ENCODE peak calls at places on chromosome 14, in five cellular contexts. One of them, this sample, is unnamed.

GRCh38 chr14:77980475-77981321 is 180.8 kb downstream of the ADCK1 start:
- DNase-seq in sigmoid colon: no peak
- DNase-seq in GM12878: no peak
- DNase-seq in esophagus muscularis mucosa: peak; percentile 66
- DNase-seq in A549: no peak
- DNase-seq in this sample: peak; percentile 9

GRCh38 chr14:63840981-63841380 is 11.8 kb upstream of the SYNE2 start:
- DNase-seq in esophagus muscularis mucosa: no peak
- DNase-seq in A549: no peak
- DNase-seq in GM12878: no peak
- DNase-seq in sigmoid colon: no peak
- DNase-seq in this sample: peak; percentile 10

GRCh38 chr14:76769636-76770292 is 8.5 kb downstream of the VASH1 start:
- DNase-seq in GM12878: no peak
- DNase-seq in sigmoid colon: peak; percentile 57
- DNase-seq in esophagus muscularis mucosa: no peak
- DNase-seq in A549: no peak
- DNase-seq in this sample: no peak

GRCh38 chr14:89293349-89293916 is 123.6 kb downstream of the FOXN3 start:
- DNase-seq in A549: no peak
- DNase-seq in sigmoid colon: no peak
- DNase-seq in GM12878: no peak
- DNase-seq in esophagus muscularis mucosa: no peak
- DNase-seq in this sample: no peak

GRCh38 chr14:80100681-80101080 is 110.6 kb downstream of the DIO2 start:
- DNase-seq in esophagus muscularis mucosa: no peak
- DNase-seq in sigmoid colon: no peak
- DNase-seq in GM12878: no peak
- DNase-seq in A549: no peak
- DNase-seq in this sample: no peak

GRCh38 chr14:70879448-70879847 is 27.8 kb upstream of the PCNX1 start:
- DNase-seq in GM12878: no peak
- DNase-seq in A549: no peak
- DNase-seq in esophagus muscularis mucosa: no peak
- DNase-seq in sigmoid colon: no peak
- DNase-seq in this sample: no peak

GRCh38 chr14:104107611-104108569 is 22.4 kb downstream of the ASPG start:
- DNase-seq in A549: no peak
- DNase-seq in esophagus muscularis mucosa: no peak
- DNase-seq in sigmoid colon: peak; percentile 47
- DNase-seq in GM12878: no peak
- DNase-seq in this sample: no peak

GRCh38 chr14:104794641-104795467 is 694 bp downstream of the AKT1 start:
- DNase-seq in A549: no peak
- DNase-seq in GM12878: no peak
- DNase-seq in esophagus muscularis mucosa: no peak
- DNase-seq in sigmoid colon: no peak
- DNase-seq in this sample: peak; percentile 73

GRCh38 chr14:23402296-23403138 is 5.6 kb downstream of the MYH6 start:
- DNase-seq in sigmoid colon: no peak
- DNase-seq in A549: no peak
- DNase-seq in GM12878: no peak
- DNase-seq in esophagus muscularis mucosa: no peak
- DNase-seq in this sample: no peak

GRCh38 chr14:42192659-42193425 is 586.2 kb downstream of the LRFN5 start:
- DNase-seq in A549: peak; percentile 93
- DNase-seq in GM12878: no peak
- DNase-seq in esophagus muscularis mucosa: no peak
- DNase-seq in sigmoid colon: no peak
- DNase-seq in this sample: no peak

GRCh38 chr14:75222208-75222701 is 45.8 kb upstream of the TMED10 start:
- DNase-seq in sigmoid colon: peak; percentile 73
- DNase-seq in GM12878: peak; percentile 53
- DNase-seq in A549: no peak
- DNase-seq in esophagus muscularis mucosa: no peak
- DNase-seq in this sample: no peak

GRCh38 chr14:78405071-78405856 is 235.1 kb downstream of the NRXN3 start:
- DNase-seq in GM12878: no peak
- DNase-seq in sigmoid colon: no peak
- DNase-seq in esophagus muscularis mucosa: peak; percentile 84
- DNase-seq in A549: no peak
- DNase-seq in this sample: peak; percentile 75

GRCh38 chr14:22541721-22542120 is 47.3 kb downstream of the DAD1 start:
- DNase-seq in esophagus muscularis mucosa: no peak
- DNase-seq in GM12878: no peak
- DNase-seq in A549: no peak
- DNase-seq in sigmoid colon: no peak
- DNase-seq in this sample: no peak

GRCh38 chr14:24818823-24819341 is 184.9 kb upstream of the GZMB start:
- DNase-seq in GM12878: no peak
- DNase-seq in esophagus muscularis mucosa: peak; percentile 91
- DNase-seq in A549: no peak
- DNase-seq in sigmoid colon: no peak
- DNase-seq in this sample: no peak

GRCh38 chr14:24816929-24817637 is 183.1 kb upstream of the GZMB start:
- DNase-seq in sigmoid colon: no peak
- DNase-seq in esophagus muscularis mucosa: peak; percentile 45
- DNase-seq in A549: no peak
- DNase-seq in GM12878: no peak
- DNase-seq in this sample: no peak

GRCh38 chr14:24816011-24816928 is 182.3 kb upstream of the GZMB start:
- DNase-seq in sigmoid colon: no peak
- DNase-seq in GM12878: no peak
- DNase-seq in esophagus muscularis mucosa: peak; percentile 39
- DNase-seq in A549: peak; percentile 41
- DNase-seq in this sample: no peak

GRCh38 chr14:24817638-24818053 is 183.7 kb upstream of the GZMB start:
- DNase-seq in GM12878: no peak
- DNase-seq in sigmoid colon: no peak
- DNase-seq in A549: peak; percentile 24
- DNase-seq in esophagus muscularis mucosa: peak; percentile 57
- DNase-seq in this sample: peak; percentile 10

DNA sequence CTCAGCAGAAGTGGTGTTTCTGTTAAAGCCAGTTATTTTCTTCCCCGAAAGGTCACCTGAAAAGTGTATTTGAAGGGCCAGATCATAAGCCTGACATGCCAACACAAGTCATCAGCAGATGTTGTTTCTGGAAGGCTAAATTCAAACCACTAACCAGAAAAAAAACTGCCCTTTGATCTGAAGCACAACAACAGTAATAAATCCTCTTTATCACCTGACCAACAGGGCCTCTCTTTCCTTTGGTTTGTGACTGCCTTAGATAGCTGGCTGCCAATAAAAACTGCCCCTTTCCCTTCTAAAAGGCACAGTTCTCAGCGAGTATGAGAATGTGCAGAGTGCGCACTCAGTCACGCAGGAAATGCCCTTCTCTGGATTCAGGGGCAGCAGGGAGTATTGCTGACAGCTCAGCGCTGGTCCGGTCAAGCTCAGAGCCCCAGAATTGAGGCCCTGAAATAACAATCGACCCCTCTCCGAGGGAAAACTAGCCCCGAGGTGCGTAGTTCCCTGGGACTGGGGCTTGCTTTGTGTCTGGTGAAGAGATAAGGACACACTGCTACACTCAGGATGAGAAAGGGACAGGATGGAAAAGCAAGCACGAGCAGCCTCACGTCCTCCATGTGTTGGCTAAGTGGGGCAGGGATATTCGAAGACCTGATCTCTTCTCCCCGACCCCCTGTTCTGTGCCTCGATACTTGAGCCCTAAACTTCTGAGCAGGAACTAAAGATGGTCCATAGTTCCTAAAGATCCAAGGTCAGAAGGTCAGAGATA is 184.2 kb upstream of the GZMB start:
- DNase-seq in A549: no peak
- DNase-seq in GM12878: no peak
- DNase-seq in sigmoid colon: no peak
- DNase-seq in esophagus muscularis mucosa: peak; percentile 50
- DNase-seq in this sample: no peak
- TF ChIP-seq POLR2A in A549: no peak
- TF ChIP-seq POLR2A in GM12878: no peak
- TF ChIP-seq POLR2A in sigmoid colon: no peak
- TF ChIP-seq POLR2A in esophagus muscularis mucosa: no peak
- TF ChIP-seq POLR2A in this sample: no peak

GRCh38 chr14:26597136-26598080 is at the start of gene NOVA1:
- DNase-seq in sigmoid colon: peak; percentile 72
- DNase-seq in esophagus muscularis mucosa: no peak
- DNase-seq in A549: peak; percentile 11
- DNase-seq in GM12878: no peak
- DNase-seq in this sample: no peak
- TF ChIP-seq POLR2A in sigmoid colon: no peak
- TF ChIP-seq POLR2A in esophagus muscularis mucosa: no peak
- TF ChIP-seq POLR2A in A549: no peak
- TF ChIP-seq POLR2A in GM12878: no peak
- TF ChIP-seq POLR2A in this sample: no peak

DNA sequence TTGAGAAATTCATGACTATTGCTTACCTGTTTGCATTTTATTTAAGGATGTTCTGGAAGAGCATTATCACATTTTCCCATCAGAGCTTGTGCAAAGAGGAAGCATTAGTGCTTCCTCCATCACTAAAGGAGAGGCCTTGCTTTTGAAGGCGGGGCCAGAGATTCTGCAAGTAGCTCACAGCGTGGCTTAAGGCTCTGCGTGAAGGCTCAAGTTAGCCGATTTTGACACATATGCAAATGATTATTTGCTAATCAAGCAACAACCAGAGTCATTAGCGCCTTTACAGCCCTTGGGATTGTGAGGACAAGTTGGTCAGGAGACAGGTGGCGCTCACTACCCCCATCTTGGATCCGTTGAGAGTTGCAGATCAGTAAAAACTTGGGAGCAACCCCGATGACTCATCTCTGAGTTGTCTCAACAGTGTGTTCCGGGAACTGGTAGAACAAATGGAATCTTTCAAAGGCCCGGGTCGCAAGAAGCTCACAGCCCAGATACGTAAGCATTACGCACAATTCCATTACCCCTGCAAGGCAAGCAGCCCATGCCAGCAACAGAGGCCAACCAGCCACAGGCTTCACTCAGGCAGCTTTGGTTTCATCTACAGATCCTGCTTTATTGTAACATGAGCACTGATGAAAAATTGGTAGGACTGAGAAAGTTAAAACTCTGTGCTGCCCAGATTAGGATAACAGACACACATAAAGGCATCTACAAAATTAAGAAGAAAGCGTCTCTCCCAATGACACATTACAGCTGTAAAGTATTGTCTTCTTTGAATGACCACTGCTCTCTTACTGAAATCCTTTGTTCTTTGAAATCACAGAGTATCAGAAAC is 34.9 kb upstream of the SPTSSA start:
- DNase-seq in esophagus muscularis mucosa: peak; percentile 96
- DNase-seq in GM12878: no peak
- DNase-seq in A549: peak; percentile 99
- DNase-seq in sigmoid colon: peak; percentile 97
- DNase-seq in this sample: peak; percentile 34
- TF ChIP-seq POLR2A in esophagus muscularis mucosa: no peak
- TF ChIP-seq POLR2A in GM12878: no peak
- TF ChIP-seq POLR2A in A549: peak; percentile 42
- TF ChIP-seq POLR2A in sigmoid colon: peak; percentile 53
- TF ChIP-seq POLR2A in this sample: no peak

DNA sequence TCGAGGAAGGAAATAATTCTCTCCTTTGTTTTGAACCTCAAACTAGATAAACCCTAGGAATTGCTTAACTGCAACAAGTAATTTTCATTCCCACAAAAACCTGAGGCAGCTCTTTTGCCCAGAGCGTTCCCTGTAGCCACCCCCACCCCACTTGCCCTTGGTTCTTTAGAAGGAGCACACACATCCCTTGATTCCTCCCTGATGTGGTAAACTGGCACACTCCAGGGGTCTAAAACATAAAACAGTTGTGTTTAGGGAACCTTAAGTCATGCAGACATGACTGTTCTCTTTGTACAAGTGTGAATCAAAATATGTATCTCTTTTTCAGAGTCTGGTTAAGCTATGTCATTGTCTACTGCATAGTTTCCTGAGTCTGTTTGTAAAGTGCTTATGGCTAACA is 14.0 kb downstream of the MAPK1IP1L start:
- DNase-seq in GM12878: no peak
- DNase-seq in A549: no peak
- DNase-seq in esophagus muscularis mucosa: no peak
- DNase-seq in sigmoid colon: no peak
- DNase-seq in this sample: no peak
- TF ChIP-seq POLR2A in GM12878: no peak
- TF ChIP-seq POLR2A in A549: no peak
- TF ChIP-seq POLR2A in esophagus muscularis mucosa: no peak
- TF ChIP-seq POLR2A in sigmoid colon: no peak
- TF ChIP-seq POLR2A in this sample: no peak

DNA sequence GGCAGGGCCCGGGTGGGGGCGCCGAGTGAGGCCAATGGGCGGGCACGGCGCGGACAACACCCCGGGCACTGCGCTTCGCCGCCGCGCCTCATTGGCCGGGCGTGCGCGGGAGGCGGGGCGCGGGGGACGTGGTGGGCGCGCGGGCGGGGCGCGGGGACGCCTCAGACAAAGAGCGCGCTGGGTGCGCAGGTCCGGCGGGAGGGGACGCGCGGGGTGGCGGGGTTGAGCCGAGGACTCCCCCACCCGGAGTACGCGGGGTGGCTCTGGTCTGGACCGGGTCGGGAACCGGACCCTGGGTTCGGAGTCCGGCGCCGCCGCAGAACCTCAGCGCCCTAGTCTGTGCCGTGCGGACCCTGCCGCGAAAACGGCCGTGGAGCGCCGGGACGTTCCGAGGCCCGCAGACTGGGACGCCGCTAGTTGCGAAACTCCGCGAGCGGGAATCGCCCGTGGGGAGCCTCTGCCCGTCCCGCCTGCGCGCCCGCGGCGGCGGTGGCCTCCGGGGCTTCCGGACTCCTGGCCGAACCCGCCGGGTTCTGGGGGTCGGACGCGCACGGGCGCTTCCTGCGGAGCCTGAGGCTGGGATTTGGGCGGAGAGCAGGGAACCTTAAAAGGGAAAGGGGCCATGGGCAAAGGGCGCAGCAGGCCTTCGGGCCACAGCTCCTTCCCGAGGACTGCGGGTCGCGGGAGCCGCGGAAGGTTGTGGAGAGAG is 416 bp upstream of the SLC25A29 start:
- DNase-seq in esophagus muscularis mucosa: peak; percentile 95
- DNase-seq in GM12878: no peak
- DNase-seq in A549: peak; percentile 79
- DNase-seq in sigmoid colon: peak; percentile 94
- DNase-seq in this sample: peak; percentile 87
- TF ChIP-seq POLR2A in esophagus muscularis mucosa: peak; percentile 52
- TF ChIP-seq POLR2A in GM12878: peak; percentile 76
- TF ChIP-seq POLR2A in A549: peak; percentile 62
- TF ChIP-seq POLR2A in sigmoid colon: peak; percentile 62
- TF ChIP-seq POLR2A in this sample: no peak

This sample was measured in erythroblast.